ENCODE peak calls at places on chromosomes 7 and 10, in five cellular contexts. F is OCI-LY7; H is cardiac fibroblast; Q is activated naive CD4-positive, alpha-beta T cell treated with anti-CD3 and anti-CD28 coated beads, Interleukin-2, amount 10 ng/mL, durations not matched to agents 7 days and 5 days; G is hippocampal formation. Y is an unnamed sample.

GRCh38 chr7:35555386-35555785 is 139.5 kb downstream of the HERPUD2 start:
- DNase-seq in F (no peak), H (no peak), Q (no peak), G (no peak), Y (no peak)

GRCh38 chr7:150799156-150799555 is 1.0 kb downstream of the TMEM176B start:
- DNase-seq in F (no peak), H (no peak), Q (no peak), G (no peak), Y (no peak)

GRCh38 chr10:126049741-126050140 is 153.4 kb downstream of the FANK1 start:
- DNase-seq in F (no peak), H (peak), Q (no peak), G (no peak), Y (no peak)

GRCh38 chr7:77406421-77406820 is 9.7 kb downstream of the GSAP start:
- DNase-seq in F (no peak), H (no peak), Q (no peak), G (no peak), Y (no peak)

GRCh38 chr10:109875151-109875568 is 48.2 kb downstream of the XPNPEP1 start:
- DNase-seq in F (no peak), H (no peak), Q (no peak), G (no peak), Y (no peak)

GRCh38 chr7:1007901-1008300 is 24.9 kb downstream of the CYP2W1 start:
- DNase-seq in F (no peak), H (no peak), Q (no peak), G (no peak), Y (no peak)

GRCh38 chr7:20229652-20230500 is 12.7 kb upstream of the MACC1 start:
- DNase-seq in F (no peak), H (peak), Q (no peak), G (no peak), Y (no peak)

GRCh38 chr7:102431617-102432298 is 1.6 kb upstream of the ORAI2 start:
- DNase-seq in F (peak), H (no peak), Q (peak), G (no peak), Y (peak)

GRCh38 chr10:69800109-69800508 is 1.6 kb upstream of the COL13A1 start:
- DNase-seq in F (peak), H (peak), Q (no peak), G (no peak), Y (peak)

GRCh38 chr7:16587785-16588184 is 57.8 kb downstream of the ANKMY2 start:
- DNase-seq in F (no peak), H (no peak), Q (no peak), G (no peak), Y (no peak)

GRCh38 chr7:140674356-140674800 is 1.6 kb downstream of the ADCK2 start:
- DNase-seq in F (peak), H (no peak), Q (no peak), G (no peak), Y (no peak)

GRCh38 chr10:14583252-14583651 is 191.4 kb downstream of the FAM107B start:
- DNase-seq in F (no peak), H (no peak), Q (peak), G (no peak), Y (no peak)

GRCh38 chr10:62352356-62352963 is 21.7 kb upstream of the ZNF365 start:
- DNase-seq in F (no peak), H (peak), Q (no peak), G (no peak), Y (no peak)

GRCh38 chr10:68348265-68348741 is 15.6 kb upstream of the PBLD start:
- DNase-seq in F (peak), H (peak), Q (peak), G (peak), Y (peak)

GRCh38 chr7:138066954-138067394 is 9.3 kb upstream of the AKR1D1 start:
- DNase-seq in F (no peak), H (no peak), Q (no peak), G (no peak), Y (no peak)

GRCh38 chr10:61832866-61833481 is 68.5 kb upstream of the ARID5B start:
- DNase-seq in F (no peak), H (peak), Q (no peak), G (no peak), Y (no peak)

Y was measured in DND-41.